ENCODE peak calls at places on chromosomes 13 and 19, in eight cellular contexts. U is endothelial cell, Y is fibroblast of the aortic adventitia, O is BE2C, G is BJ, Z is foreskin fibroblast, H is lower leg skin, P is H9. B is an unnamed sample.
A peak's percentile ranks its signal among the peaks of the same experiment; 100 is the strongest.

GRCh38 chr19:30567535-30568232 is 195.5 kb downstream of the ZNF536 start:
- DNase-seq in Y (no peak), O (peak; percentile 70), P (no peak), H (no peak), Z (no peak), U (no peak), G (no peak), B (no peak)

GRCh38 chr13:30790592-30790991 is 55.2 kb downstream of the ALOX5AP start:
- DNase-seq in H (no peak), Y (no peak), P (no peak), Z (no peak), G (no peak), O (no peak), U (no peak), B (no peak)

GRCh38 chr13:79226938-79227337 is 179.1 kb downstream of the RBM26 start:
- DNase-seq in O (no peak), Y (no peak), P (no peak), Z (no peak), G (no peak), H (no peak), U (no peak), B (no peak)

GRCh38 chr19:11012507-11012906 is 51.7 kb downstream of the SMARCA4 start:
- DNase-seq in H (no peak), P (no peak), G (no peak), O (no peak), U (no peak), Y (no peak), Z (no peak), B (no peak)

GRCh38 chr13:44915962-44916361 is 73.3 kb downstream of the NUFIP1 start:
- DNase-seq in G (no peak), O (no peak), H (no peak), P (no peak), Y (no peak), U (no peak), Z (no peak), B (no peak)

GRCh38 chr13:27997904-27998522 is 9.5 kb upstream of the URAD start:
- DNase-seq in Y (peak; percentile 51), Z (peak; percentile 10), O (peak; percentile 45), H (peak; percentile 68), U (peak; percentile 57), P (peak; percentile 76), G (no peak), B (peak; percentile 74)

GRCh38 chr13:51177188-51177587 is 45.0 kb upstream of the FAM124A start:
- DNase-seq in Z (no peak), O (no peak), U (no peak), G (no peak), H (no peak), P (no peak), Y (no peak), B (no peak)

GRCh38 chr13:29905845-29906244 is 55.4 kb upstream of the UBL3 start:
- DNase-seq in G (no peak), P (no peak), U (no peak), O (no peak), Y (peak; percentile 55), H (peak; percentile 83), Z (no peak), B (no peak)

GRCh38 chr19:23436944-23437343 is 41.7 kb upstream of the ZNF91 start:
- DNase-seq in G (no peak), P (peak; percentile 28), U (no peak), H (peak; percentile 25), O (peak; percentile 29), Y (no peak), Z (no peak), B (no peak)
- TF ChIP-seq CTCF in G (no peak), P (no peak), U (no peak), H (no peak), O (peak; percentile 55), Y (peak; percentile 22), Z (peak; percentile 20), B (no peak)

DNA sequence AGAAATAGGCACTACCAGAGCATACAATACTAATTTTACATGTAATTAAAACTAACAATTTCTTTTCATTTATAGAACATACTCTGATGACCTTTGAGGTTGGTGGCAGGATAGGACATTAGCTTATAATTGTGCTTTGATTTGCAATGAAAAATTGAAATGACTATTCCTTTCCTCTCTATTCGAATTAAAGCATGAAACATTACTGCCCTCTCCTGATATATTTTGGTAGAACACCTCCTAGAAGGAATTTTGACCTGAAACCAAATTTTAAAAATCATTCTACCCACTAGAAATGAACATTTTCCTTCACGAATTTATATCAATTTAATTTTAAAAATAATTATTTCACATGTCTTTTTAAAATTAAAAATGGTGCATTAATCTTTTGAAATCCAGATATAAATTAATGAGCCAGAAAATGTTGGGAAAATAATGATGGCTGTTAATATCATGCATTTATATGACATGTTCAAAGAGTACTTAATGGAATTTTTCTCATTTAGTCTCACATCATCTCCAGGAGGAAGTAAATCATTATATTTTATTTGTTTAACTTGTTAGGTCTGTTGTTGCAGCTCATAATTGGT is 556.3 kb upstream of the ARGLU1 start:
- DNase-seq in Y (peak; percentile 5), O (no peak), P (no peak), Z (no peak), G (no peak), H (no peak), U (no peak), B (peak; percentile 31)
- TF ChIP-seq CTCF in Y (peak; percentile 26), O (peak; percentile 57), P (peak; percentile 85), Z (peak; percentile 38), G (peak; percentile 45), H (no peak), U (peak; percentile 75), B (peak; percentile 79)

GRCh38 chr19:50906217-50906616 is 5.0 kb downstream of the KLK4 start:
- DNase-seq in U (peak; percentile 58), Y (peak; percentile 12), H (no peak), O (peak; percentile 68), G (no peak), P (peak; percentile 77), Z (no peak), B (peak; percentile 84)
- TF ChIP-seq CTCF in U (peak; percentile 63), Y (peak; percentile 58), H (no peak), O (peak; percentile 70), G (peak; percentile 40), P (peak; percentile 73), Z (peak; percentile 31), B (peak; percentile 68)

GRCh38 chr19:45126654-45127053 is 33.7 kb downstream of the PPP1R37 start:
- DNase-seq in G (no peak), Y (no peak), Z (no peak), H (no peak), O (no peak), U (no peak), P (no peak), B (no peak)

GRCh38 chr19:45128109-45128508 is 32.7 kb downstream of the NKPD1 start:
- DNase-seq in U (no peak), P (no peak), Y (no peak), G (no peak), H (no peak), O (no peak), Z (no peak), B (no peak)

GRCh38 chr19:45124021-45124420 is 31.0 kb downstream of the PPP1R37 start:
- DNase-seq in Z (no peak), H (no peak), G (no peak), P (no peak), Y (no peak), O (no peak), U (no peak), B (no peak)

GRCh38 chr19:45125360-45125759 is 32.4 kb downstream of the PPP1R37 start:
- DNase-seq in U (no peak), Y (no peak), G (no peak), O (no peak), Z (no peak), P (no peak), H (no peak), B (no peak)

GRCh38 chr19:45125975-45126493 is 33.1 kb downstream of the PPP1R37 start:
- DNase-seq in Y (peak; percentile 42), P (peak; percentile 89), O (peak; percentile 82), H (peak; percentile 91), Z (peak; percentile 34), U (peak; percentile 81), G (no peak), B (peak; percentile 76)
- TF ChIP-seq CTCF in Y (peak; percentile 78), P (peak; percentile 89), O (peak; percentile 87), H (no peak), Z (peak; percentile 75), U (peak; percentile 72), G (peak; percentile 84), B (peak; percentile 80)

DNA sequence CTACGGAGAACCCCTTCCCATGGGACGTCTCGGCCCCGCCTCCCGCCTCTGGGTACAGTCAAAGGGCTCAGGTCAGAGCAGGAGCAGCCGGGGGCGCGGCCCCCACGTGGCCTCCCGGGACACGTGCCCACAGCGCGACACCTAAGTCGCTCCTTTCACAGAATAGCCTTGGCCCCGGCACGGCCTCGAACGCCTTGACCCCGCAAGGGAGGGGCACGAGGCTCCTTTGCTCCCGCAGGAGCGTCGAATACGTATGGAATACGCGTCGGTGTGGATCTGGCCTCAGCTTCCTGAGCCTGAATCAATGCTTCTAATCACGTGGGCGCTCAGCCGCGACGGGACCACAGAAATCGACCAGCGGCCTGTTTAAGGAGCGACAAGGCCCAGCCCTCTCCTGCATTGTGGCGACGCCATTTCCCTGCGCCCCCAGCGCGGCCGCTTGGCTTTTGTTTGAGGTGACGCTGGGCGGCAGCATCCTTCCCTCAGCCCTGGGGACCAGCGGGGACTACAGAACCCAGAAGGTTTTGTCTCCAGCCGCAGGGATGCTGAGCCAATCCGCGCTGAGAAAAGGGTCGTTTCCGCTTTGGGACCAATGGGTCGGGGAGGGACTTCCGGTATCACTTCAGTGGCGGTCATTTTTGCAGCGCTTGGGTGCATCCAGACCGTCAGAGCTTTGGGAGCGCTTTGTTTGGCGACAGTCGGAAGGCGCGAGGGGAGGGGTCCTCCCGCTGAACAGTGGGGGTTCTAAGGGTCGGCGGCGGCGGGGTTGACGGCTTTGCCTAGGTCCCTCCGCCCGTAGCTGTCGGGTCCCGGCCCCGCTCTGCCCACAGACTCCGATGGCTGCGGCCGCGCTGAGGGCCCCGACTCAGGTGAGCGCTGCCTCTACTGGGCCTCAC is at the start of gene ZIK1:
- DNase-seq in Y (peak; percentile 90), P (peak; percentile 97), H (peak; percentile 97), O (peak; percentile 93), Z (peak; percentile 94), G (peak; percentile 68), U (peak; percentile 76), B (peak; percentile 99)
- TF ChIP-seq CTCF in Y (no peak), P (no peak), H (no peak), O (peak; percentile 37), Z (no peak), G (peak; percentile 17), U (no peak), B (peak; percentile 16)

DNA sequence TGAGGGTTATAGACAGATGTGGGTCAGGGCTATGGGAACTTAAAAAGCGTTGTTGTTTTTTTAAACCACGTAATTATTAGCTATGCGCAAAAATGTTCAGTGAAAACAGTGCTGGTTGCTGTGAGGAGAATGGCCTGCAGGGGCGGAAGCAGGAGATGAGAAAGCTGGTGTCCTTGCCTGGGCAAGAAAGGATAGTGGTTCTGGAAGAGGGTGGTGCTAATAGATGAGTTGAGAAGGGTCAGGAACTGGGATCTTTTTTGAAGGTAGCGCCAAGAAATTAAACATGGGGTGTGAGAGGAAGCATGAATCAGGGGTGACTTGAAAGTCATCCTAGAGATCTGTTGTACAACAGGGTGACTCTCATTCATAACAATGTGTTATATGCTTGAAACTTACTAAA is 4.8 kb upstream of the SMG9 start:
- DNase-seq in U (no peak), G (no peak), O (no peak), Y (peak; percentile 57), Z (peak; percentile 84), H (no peak), P (no peak), B (no peak)
- TF ChIP-seq CTCF in U (no peak), G (peak; percentile 61), O (peak; percentile 15), Y (peak; percentile 70), Z (peak; percentile 60), H (no peak), P (peak; percentile 50), B (peak; percentile 34)